ENCODE peak calls at places on chromosomes 3 and 15, in seven cellular contexts. One of them, this sample, is unnamed.
A peak's percentile ranks its signal among the peaks of the same experiment; 100 is the strongest.

GRCh38 chr15:49308686-49309085 is 114.4 kb upstream of the FGF7 start:
- DNase-seq in Peyer's patch: no peak
- DNase-seq in thyroid gland: no peak
- DNase-seq in HepG2: no peak
- DNase-seq in sigmoid colon: no peak
- DNase-seq in psoas muscle: no peak
- DNase-seq in RWPE1: no peak
- DNase-seq in this sample: no peak

GRCh38 chr15:66405605-66406004 is 18.9 kb downstream of the MAP2K1 start:
- DNase-seq in Peyer's patch: no peak
- DNase-seq in thyroid gland: no peak
- DNase-seq in HepG2: no peak
- DNase-seq in sigmoid colon: no peak
- DNase-seq in psoas muscle: no peak
- DNase-seq in RWPE1: no peak
- DNase-seq in this sample: no peak

GRCh38 chr3:150335631-150336030 is 72.5 kb upstream of the TSC22D2 start:
- DNase-seq in Peyer's patch: no peak
- DNase-seq in thyroid gland: no peak
- DNase-seq in HepG2: no peak
- DNase-seq in sigmoid colon: no peak
- DNase-seq in psoas muscle: no peak
- DNase-seq in RWPE1: no peak
- DNase-seq in this sample: no peak

GRCh38 chr15:44137750-44138149 is 57.3 kb downstream of the FRMD5 start:
- DNase-seq in Peyer's patch: no peak
- DNase-seq in thyroid gland: no peak
- DNase-seq in HepG2: no peak
- DNase-seq in sigmoid colon: no peak
- DNase-seq in psoas muscle: no peak
- DNase-seq in RWPE1: no peak
- DNase-seq in this sample: no peak

GRCh38 chr15:53133255-53133654 is 343.1 kb upstream of the ONECUT1 start:
- DNase-seq in Peyer's patch: no peak
- DNase-seq in thyroid gland: no peak
- DNase-seq in HepG2: no peak
- DNase-seq in sigmoid colon: no peak
- DNase-seq in psoas muscle: no peak
- DNase-seq in RWPE1: no peak
- DNase-seq in this sample: no peak

GRCh38 chr3:151919446-151919845 is 46.0 kb downstream of the SUCNR1 start:
- DNase-seq in Peyer's patch: no peak
- DNase-seq in thyroid gland: no peak
- DNase-seq in HepG2: no peak
- DNase-seq in sigmoid colon: no peak
- DNase-seq in psoas muscle: no peak
- DNase-seq in RWPE1: no peak
- DNase-seq in this sample: no peak

GRCh38 chr3:148528024-148528423 is 169.7 kb upstream of the AGTR1 start:
- DNase-seq in Peyer's patch: no peak
- DNase-seq in thyroid gland: no peak
- DNase-seq in HepG2: no peak
- DNase-seq in sigmoid colon: no peak
- DNase-seq in psoas muscle: no peak
- DNase-seq in RWPE1: no peak
- DNase-seq in this sample: no peak

GRCh38 chr3:102505542-102505941 is 70.7 kb downstream of the ZPLD1 start:
- DNase-seq in Peyer's patch: no peak
- DNase-seq in thyroid gland: no peak
- DNase-seq in HepG2: no peak
- DNase-seq in sigmoid colon: no peak
- DNase-seq in psoas muscle: no peak
- DNase-seq in RWPE1: no peak
- DNase-seq in this sample: no peak

GRCh38 chr3:46187876-46188275 is 20.2 kb downstream of the CCR1 start:
- DNase-seq in Peyer's patch: no peak
- DNase-seq in thyroid gland: no peak
- DNase-seq in HepG2: no peak
- DNase-seq in sigmoid colon: no peak
- DNase-seq in psoas muscle: no peak
- DNase-seq in RWPE1: peak; percentile 25
- DNase-seq in this sample: no peak

GRCh38 chr15:99102332-99103235 is 2.3 kb upstream of the SYNM start:
- DNase-seq in Peyer's patch: no peak
- DNase-seq in thyroid gland: no peak
- DNase-seq in HepG2: no peak
- DNase-seq in sigmoid colon: peak; percentile 62
- DNase-seq in psoas muscle: no peak
- DNase-seq in RWPE1: no peak
- DNase-seq in this sample: no peak

GRCh38 chr15:63456253-63456652 is 48.1 kb upstream of the USP3 start:
- DNase-seq in Peyer's patch: no peak
- DNase-seq in thyroid gland: no peak
- DNase-seq in HepG2: no peak
- DNase-seq in sigmoid colon: no peak
- DNase-seq in psoas muscle: no peak
- DNase-seq in RWPE1: no peak
- DNase-seq in this sample: no peak

GRCh38 chr3:3821780-3822179 is 22.5 kb downstream of the LRRN1 start:
- DNase-seq in Peyer's patch: no peak
- DNase-seq in thyroid gland: no peak
- DNase-seq in HepG2: no peak
- DNase-seq in sigmoid colon: no peak
- DNase-seq in psoas muscle: no peak
- DNase-seq in RWPE1: no peak
- DNase-seq in this sample: no peak

GRCh38 chr3:153680526-153680925 is 440.7 kb upstream of the ARHGEF26 start:
- DNase-seq in Peyer's patch: no peak
- DNase-seq in thyroid gland: no peak
- DNase-seq in HepG2: no peak
- DNase-seq in sigmoid colon: no peak
- DNase-seq in psoas muscle: no peak
- DNase-seq in RWPE1: no peak
- DNase-seq in this sample: no peak

GRCh38 chr3:5194801-5195509 is 7.4 kb downstream of the EDEM1 start:
- DNase-seq in Peyer's patch: peak; percentile 53
- DNase-seq in thyroid gland: peak; percentile 18
- DNase-seq in HepG2: peak; percentile 67
- DNase-seq in sigmoid colon: peak; percentile 72
- DNase-seq in psoas muscle: no peak
- DNase-seq in RWPE1: peak; percentile 74
- DNase-seq in this sample: no peak

GRCh38 chr3:32780735-32781210 is 37.0 kb upstream of the TRIM71 start:
- DNase-seq in Peyer's patch: peak; percentile 15
- DNase-seq in thyroid gland: peak; percentile 25
- DNase-seq in HepG2: peak; percentile 85
- DNase-seq in sigmoid colon: peak; percentile 59
- DNase-seq in psoas muscle: no peak
- DNase-seq in RWPE1: peak; percentile 16
- DNase-seq in this sample: peak; percentile 2

GRCh38 chr15:56286213-56286612 is 42.5 kb upstream of the RFX7 start:
- DNase-seq in Peyer's patch: no peak
- DNase-seq in thyroid gland: no peak
- DNase-seq in HepG2: no peak
- DNase-seq in sigmoid colon: no peak
- DNase-seq in psoas muscle: no peak
- DNase-seq in RWPE1: no peak
- DNase-seq in this sample: no peak

GRCh38 chr15:58475573-58476524 is 44.1 kb downstream of the LIPC start:
- DNase-seq in Peyer's patch: no peak
- DNase-seq in thyroid gland: peak; percentile 88
- DNase-seq in HepG2: peak; percentile 94
- DNase-seq in sigmoid colon: no peak
- DNase-seq in psoas muscle: no peak
- DNase-seq in RWPE1: no peak
- DNase-seq in this sample: no peak

GRCh38 chr3:126087552-126088175 is 3.7 kb upstream of the SLC41A3 start:
- DNase-seq in Peyer's patch: no peak
- DNase-seq in thyroid gland: no peak
- DNase-seq in HepG2: no peak
- DNase-seq in sigmoid colon: no peak
- DNase-seq in psoas muscle: no peak
- DNase-seq in RWPE1: no peak
- DNase-seq in this sample: no peak

GRCh38 chr15:28992340-28992864 is 106.6 kb downstream of the APBA2 start:
- DNase-seq in Peyer's patch: no peak
- DNase-seq in thyroid gland: no peak
- DNase-seq in HepG2: no peak
- DNase-seq in sigmoid colon: no peak
- DNase-seq in psoas muscle: no peak
- DNase-seq in RWPE1: no peak
- DNase-seq in this sample: no peak
- H3K27ac ChIP-seq in Peyer's patch: no peak overlapping the region
- H3K27ac ChIP-seq in thyroid gland: no peak overlapping the region
- H3K27ac ChIP-seq in HepG2: no peak overlapping the region
- H3K27ac ChIP-seq in sigmoid colon: no peak overlapping the region
- H3K27ac ChIP-seq in psoas muscle: no peak overlapping the region
- H3K27ac ChIP-seq in RWPE1: no peak overlapping the region
- H3K27ac ChIP-seq in this sample: no peak overlapping the region

DNA sequence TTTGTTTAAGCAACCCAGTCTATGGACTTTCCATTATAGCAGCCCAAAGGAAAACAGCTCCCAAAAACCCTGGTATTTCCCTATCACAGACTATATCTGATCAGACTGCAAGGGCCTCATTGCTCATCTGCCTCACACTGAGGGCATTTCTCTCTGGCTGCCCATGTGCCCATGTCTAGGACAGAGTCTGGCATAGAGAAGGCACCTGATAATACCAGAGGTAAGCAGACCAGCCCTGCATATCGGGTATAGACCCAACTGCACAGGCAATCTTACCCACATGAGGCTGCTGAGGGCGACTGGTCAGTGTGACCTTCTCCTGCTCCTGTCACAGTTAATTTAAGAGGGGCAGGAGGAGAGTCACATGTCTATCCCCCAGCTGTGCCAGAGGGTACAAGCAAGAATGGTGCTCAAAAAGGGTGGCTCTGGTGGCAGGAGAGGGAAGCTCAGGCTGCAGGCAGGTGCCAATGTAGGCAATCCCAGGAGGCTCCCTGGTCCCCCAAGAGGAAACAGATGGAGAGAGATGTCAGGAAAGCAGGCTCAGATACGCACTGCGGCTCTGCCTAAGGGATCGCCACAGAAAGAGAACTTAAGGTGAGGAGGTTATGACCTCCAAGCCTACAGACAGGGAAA is 3.1 kb downstream of the CSRNP1 start:
- DNase-seq in Peyer's patch: no peak
- DNase-seq in thyroid gland: no peak
- DNase-seq in HepG2: no peak
- DNase-seq in sigmoid colon: no peak
- DNase-seq in psoas muscle: no peak
- DNase-seq in RWPE1: no peak
- DNase-seq in this sample: no peak
- TF ChIP-seq CTCF in Peyer's patch: no peak
- TF ChIP-seq CTCF in thyroid gland: no peak
- TF ChIP-seq CTCF in HepG2: no peak
- TF ChIP-seq CTCF in sigmoid colon: no peak
- TF ChIP-seq CTCF in psoas muscle: peak; percentile 23
- TF ChIP-seq CTCF in RWPE1: no peak
- TF ChIP-seq CTCF in this sample: no peak

DNA sequence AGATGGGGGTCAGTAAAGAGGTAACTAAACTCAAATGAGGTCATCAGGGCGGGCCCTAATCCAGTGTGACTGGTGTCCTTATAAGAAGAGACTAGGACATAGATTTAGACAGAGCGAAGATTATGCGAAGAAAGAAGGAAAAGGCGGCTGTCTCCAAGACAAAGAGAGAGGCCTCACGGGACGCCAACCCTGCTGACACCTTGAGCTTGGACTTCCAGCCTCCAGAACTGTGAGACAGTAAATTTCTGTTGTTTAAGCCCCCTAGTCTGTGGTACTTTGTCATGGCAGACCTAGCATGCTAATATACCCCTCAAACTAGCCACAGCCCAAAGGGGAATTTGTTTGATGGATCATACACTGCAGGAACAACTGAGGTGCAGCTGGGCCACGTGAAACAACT is 183.0 kb downstream of the ABHD5 start:
- DNase-seq in Peyer's patch: no peak
- DNase-seq in thyroid gland: no peak
- DNase-seq in HepG2: no peak
- DNase-seq in sigmoid colon: no peak
- DNase-seq in psoas muscle: no peak
- DNase-seq in RWPE1: no peak
- DNase-seq in this sample: no peak
- H3K27ac ChIP-seq in Peyer's patch: no peak overlapping the region
- H3K27ac ChIP-seq in thyroid gland: peak overlapping the region; percentile 88
- H3K27ac ChIP-seq in HepG2: no peak overlapping the region
- H3K27ac ChIP-seq in sigmoid colon: no peak overlapping the region
- H3K27ac ChIP-seq in psoas muscle: no peak overlapping the region
- H3K27ac ChIP-seq in RWPE1: no peak overlapping the region
- H3K27ac ChIP-seq in this sample: no peak overlapping the region

GRCh38 chr3:87084868-87085267 is 93.9 kb upstream of the VGLL3 start:
- DNase-seq in Peyer's patch: no peak
- DNase-seq in thyroid gland: no peak
- DNase-seq in HepG2: no peak
- DNase-seq in sigmoid colon: no peak
- DNase-seq in psoas muscle: no peak
- DNase-seq in RWPE1: no peak
- DNase-seq in this sample: no peak

GRCh38 chr3:87082806-87083440 is 92.0 kb upstream of the VGLL3 start:
- DNase-seq in Peyer's patch: no peak
- DNase-seq in thyroid gland: no peak
- DNase-seq in HepG2: peak; percentile 34
- DNase-seq in sigmoid colon: no peak
- DNase-seq in psoas muscle: no peak
- DNase-seq in RWPE1: peak; percentile 28
- DNase-seq in this sample: no peak

GRCh38 chr3:87088984-87089841 is 98.3 kb upstream of the VGLL3 start:
- DNase-seq in Peyer's patch: no peak
- DNase-seq in thyroid gland: peak; percentile 25
- DNase-seq in HepG2: no peak
- DNase-seq in sigmoid colon: peak; percentile 89
- DNase-seq in psoas muscle: peak; percentile 78
- DNase-seq in RWPE1: no peak
- DNase-seq in this sample: no peak

GRCh38 chr3:87088366-87088983 is 97.5 kb upstream of the VGLL3 start:
- DNase-seq in Peyer's patch: no peak
- DNase-seq in thyroid gland: no peak
- DNase-seq in HepG2: no peak
- DNase-seq in sigmoid colon: peak; percentile 62
- DNase-seq in psoas muscle: no peak
- DNase-seq in RWPE1: no peak
- DNase-seq in this sample: no peak
- TF ChIP-seq CTCF in Peyer's patch: no peak
- TF ChIP-seq CTCF in thyroid gland: no peak
- TF ChIP-seq CTCF in HepG2: no peak
- TF ChIP-seq CTCF in sigmoid colon: no peak
- TF ChIP-seq CTCF in psoas muscle: no peak
- TF ChIP-seq CTCF in RWPE1: no peak
- TF ChIP-seq CTCF in this sample: no peak